ENCODE peak calls at places on chromosomes 11 and 22, in eight cellular contexts. One of them, this sample, is unnamed.

GRCh38 chr11:72358461-72359405 is 75.6 kb downstream of the CLPB start:
- DNase-seq in cardiac muscle cell: no peak
- DNase-seq in sigmoid colon: no peak
- DNase-seq in upper lobe of left lung: no peak
- DNase-seq in GM23338: no peak
- DNase-seq in testis: no peak
- DNase-seq in astrocyte: no peak
- DNase-seq in stomach: no peak
- DNase-seq in this sample: no peak

GRCh38 chr11:13114566-13115465 is 105.7 kb downstream of the RASSF10 start:
- DNase-seq in cardiac muscle cell: peak; percentile 49
- DNase-seq in sigmoid colon: no peak
- DNase-seq in upper lobe of left lung: no peak
- DNase-seq in GM23338: peak; percentile 69
- DNase-seq in testis: peak; percentile 55
- DNase-seq in astrocyte: no peak
- DNase-seq in stomach: peak; percentile 50
- DNase-seq in this sample: no peak

GRCh38 chr22:29541845-29542244 is 11.7 kb downstream of the THOC5 start:
- DNase-seq in cardiac muscle cell: no peak
- DNase-seq in sigmoid colon: no peak
- DNase-seq in upper lobe of left lung: no peak
- DNase-seq in GM23338: no peak
- DNase-seq in testis: no peak
- DNase-seq in astrocyte: no peak
- DNase-seq in stomach: no peak
- DNase-seq in this sample: no peak

GRCh38 chr11:73308963-73309960 is 1.2 kb downstream of the ARHGEF17 start:
- DNase-seq in cardiac muscle cell: peak; percentile 96
- DNase-seq in sigmoid colon: peak; percentile 98
- DNase-seq in upper lobe of left lung: peak; percentile 94
- DNase-seq in GM23338: peak; percentile 96
- DNase-seq in testis: peak; percentile 84
- DNase-seq in astrocyte: peak; percentile 95
- DNase-seq in stomach: peak; percentile 91
- DNase-seq in this sample: peak; percentile 78

GRCh38 chr11:2385156-2386151 is 8.3 kb downstream of the CD81 start:
- DNase-seq in cardiac muscle cell: no peak
- DNase-seq in sigmoid colon: no peak
- DNase-seq in upper lobe of left lung: peak; percentile 79
- DNase-seq in GM23338: no peak
- DNase-seq in testis: no peak
- DNase-seq in astrocyte: no peak
- DNase-seq in stomach: no peak
- DNase-seq in this sample: no peak

GRCh38 chr11:74418509-74418895 is 20.3 kb upstream of the PGM2L1 start:
- DNase-seq in cardiac muscle cell: no peak
- DNase-seq in sigmoid colon: no peak
- DNase-seq in upper lobe of left lung: no peak
- DNase-seq in GM23338: no peak
- DNase-seq in testis: no peak
- DNase-seq in astrocyte: peak; percentile 90
- DNase-seq in stomach: no peak
- DNase-seq in this sample: peak; percentile 93

GRCh38 chr11:27592111-27592780 is 85.7 kb upstream of the LIN7C start:
- DNase-seq in cardiac muscle cell: no peak
- DNase-seq in sigmoid colon: no peak
- DNase-seq in upper lobe of left lung: no peak
- DNase-seq in GM23338: no peak
- DNase-seq in testis: no peak
- DNase-seq in astrocyte: peak; percentile 82
- DNase-seq in stomach: no peak
- DNase-seq in this sample: no peak

GRCh38 chr22:28788601-28789000 is 11.8 kb downstream of the XBP1 start:
- DNase-seq in cardiac muscle cell: no peak
- DNase-seq in sigmoid colon: no peak
- DNase-seq in upper lobe of left lung: no peak
- DNase-seq in GM23338: no peak
- DNase-seq in testis: no peak
- DNase-seq in astrocyte: no peak
- DNase-seq in stomach: no peak
- DNase-seq in this sample: no peak

GRCh38 chr11:122095950-122096942 is 19.8 kb downstream of the BLID start:
- DNase-seq in cardiac muscle cell: no peak
- DNase-seq in sigmoid colon: no peak
- DNase-seq in upper lobe of left lung: no peak
- DNase-seq in GM23338: no peak
- DNase-seq in testis: no peak
- DNase-seq in astrocyte: peak; percentile 92
- DNase-seq in stomach: no peak
- DNase-seq in this sample: no peak

GRCh38 chr11:4580124-4580523 is 1.4 kb upstream of the OR52I2 start:
- DNase-seq in cardiac muscle cell: no peak
- DNase-seq in sigmoid colon: no peak
- DNase-seq in upper lobe of left lung: no peak
- DNase-seq in GM23338: no peak
- DNase-seq in testis: no peak
- DNase-seq in astrocyte: no peak
- DNase-seq in stomach: no peak
- DNase-seq in this sample: no peak

GRCh38 chr11:2265396-2265795 is 5.0 kb downstream of the ASCL2 start:
- DNase-seq in cardiac muscle cell: no peak
- DNase-seq in sigmoid colon: no peak
- DNase-seq in upper lobe of left lung: no peak
- DNase-seq in GM23338: no peak
- DNase-seq in testis: peak; percentile 17
- DNase-seq in astrocyte: no peak
- DNase-seq in stomach: peak; percentile 27
- DNase-seq in this sample: no peak

GRCh38 chr11:64294665-64295289 is 3.7 kb downstream of the KCNK4 start:
- DNase-seq in cardiac muscle cell: no peak
- DNase-seq in sigmoid colon: no peak
- DNase-seq in upper lobe of left lung: no peak
- DNase-seq in GM23338: no peak
- DNase-seq in testis: no peak
- DNase-seq in astrocyte: peak; percentile 22
- DNase-seq in stomach: no peak
- DNase-seq in this sample: no peak

GRCh38 chr22:43848366-43849171 is 13.7 kb downstream of the SULT4A1 start:
- DNase-seq in cardiac muscle cell: peak; percentile 72
- DNase-seq in sigmoid colon: peak; percentile 43
- DNase-seq in upper lobe of left lung: peak; percentile 45
- DNase-seq in GM23338: peak; percentile 57
- DNase-seq in testis: peak; percentile 44
- DNase-seq in astrocyte: peak; percentile 10
- DNase-seq in stomach: no peak
- DNase-seq in this sample: peak; percentile 8

GRCh38 chr11:87878373-87878779 is 296.9 kb downstream of the RAB38 start:
- DNase-seq in cardiac muscle cell: peak; percentile 36
- DNase-seq in sigmoid colon: no peak
- DNase-seq in upper lobe of left lung: no peak
- DNase-seq in GM23338: peak; percentile 63
- DNase-seq in testis: peak; percentile 58
- DNase-seq in astrocyte: peak; percentile 27
- DNase-seq in stomach: no peak
- DNase-seq in this sample: peak; percentile 57

GRCh38 chr22:43094085-43094484 is 4.9 kb upstream of the TTLL1 start:
- DNase-seq in cardiac muscle cell: no peak
- DNase-seq in sigmoid colon: no peak
- DNase-seq in upper lobe of left lung: no peak
- DNase-seq in GM23338: no peak
- DNase-seq in testis: peak; percentile 20
- DNase-seq in astrocyte: no peak
- DNase-seq in stomach: peak; percentile 53
- DNase-seq in this sample: peak; percentile 78

GRCh38 chr22:46696225-46696518 is 41.9 kb downstream of the CERK start:
- DNase-seq in cardiac muscle cell: no peak
- DNase-seq in sigmoid colon: peak; percentile 63
- DNase-seq in upper lobe of left lung: peak; percentile 78
- DNase-seq in GM23338: no peak
- DNase-seq in testis: no peak
- DNase-seq in astrocyte: no peak
- DNase-seq in stomach: peak; percentile 39
- DNase-seq in this sample: no peak

DNA sequence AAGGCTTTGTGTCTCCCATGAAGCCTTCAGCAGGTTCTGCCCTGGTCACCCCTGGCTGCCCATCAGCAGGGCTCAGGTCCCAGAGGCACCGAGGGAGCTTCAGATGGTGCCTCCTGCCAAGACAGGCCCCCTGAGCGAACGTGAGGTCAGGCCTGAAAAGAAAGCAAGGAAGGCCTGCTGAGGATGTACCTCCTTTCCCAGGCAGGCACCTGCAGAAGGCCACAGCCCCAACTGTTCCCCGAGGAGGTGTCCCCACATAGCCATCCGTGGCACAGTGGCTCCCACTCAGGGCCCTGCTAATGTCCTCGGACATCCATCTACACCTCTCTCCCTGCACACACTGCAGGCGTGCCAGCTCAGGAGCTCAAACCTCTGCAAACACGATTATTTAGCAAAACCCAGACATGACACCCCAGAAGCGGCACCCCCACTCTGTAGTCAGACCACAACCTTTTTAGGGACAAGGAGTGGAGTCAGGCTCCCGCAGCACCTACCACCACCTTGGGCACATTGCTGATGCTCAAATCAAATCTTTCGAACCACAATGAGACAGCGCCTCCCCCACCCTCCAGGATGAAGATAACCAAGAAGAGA is 36.9 kb downstream of the SHANK2 start:
- DNase-seq in cardiac muscle cell: no peak
- DNase-seq in sigmoid colon: peak; percentile 41
- DNase-seq in upper lobe of left lung: no peak
- DNase-seq in GM23338: no peak
- DNase-seq in testis: no peak
- DNase-seq in astrocyte: no peak
- DNase-seq in stomach: no peak
- DNase-seq in this sample: no peak
- TF ChIP-seq CTCF in cardiac muscle cell: no peak
- TF ChIP-seq CTCF in sigmoid colon: no peak
- TF ChIP-seq CTCF in upper lobe of left lung: no peak
- TF ChIP-seq CTCF in GM23338: no peak
- TF ChIP-seq CTCF in testis: no peak
- TF ChIP-seq CTCF in astrocyte: no peak
- TF ChIP-seq CTCF in stomach: no peak
- TF ChIP-seq CTCF in this sample: no peak

DNA sequence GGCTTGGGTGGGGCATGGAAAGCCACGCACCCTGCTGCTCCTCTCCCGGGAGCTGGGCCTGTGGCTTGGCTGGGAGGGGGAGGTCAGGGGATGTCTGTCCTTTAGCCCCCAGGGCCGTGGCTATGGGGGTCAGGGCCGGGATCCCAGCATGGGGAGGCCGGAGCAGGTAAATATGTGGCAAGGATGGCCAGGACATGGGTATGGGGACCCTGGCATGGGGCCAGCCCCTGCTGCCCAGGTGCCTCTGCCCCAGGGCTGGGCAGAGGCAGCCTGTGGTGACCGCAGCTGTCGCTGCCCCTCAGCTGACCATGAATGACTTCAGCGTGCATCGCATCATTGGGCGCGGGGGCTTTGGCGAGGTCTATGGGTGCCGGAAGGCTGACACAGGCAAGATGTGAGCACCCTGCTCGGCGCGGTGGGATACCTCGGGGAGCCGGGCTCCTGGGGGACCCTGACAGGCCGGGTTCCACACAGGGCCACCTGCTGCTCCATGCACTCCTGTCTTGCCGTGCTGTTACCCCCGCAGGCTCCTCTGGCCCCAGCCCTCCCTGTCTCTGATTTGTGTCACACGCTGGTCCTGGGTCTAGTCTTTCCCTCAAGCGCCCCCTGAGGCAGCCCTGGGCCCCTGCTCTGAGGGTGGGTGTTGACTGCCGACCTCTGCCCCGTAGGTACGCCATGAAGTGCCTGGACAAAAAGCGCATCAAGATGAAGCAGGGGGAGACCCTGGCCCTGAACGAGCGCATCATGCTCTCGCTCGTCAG is 8.1 kb upstream of the ANKRD13D start:
- DNase-seq in cardiac muscle cell: no peak
- DNase-seq in sigmoid colon: peak; percentile 63
- DNase-seq in upper lobe of left lung: peak; percentile 69
- DNase-seq in GM23338: no peak
- DNase-seq in testis: no peak
- DNase-seq in astrocyte: no peak
- DNase-seq in stomach: no peak
- DNase-seq in this sample: no peak
- H3K36me3 ChIP-seq in cardiac muscle cell: peaks cover 34% of the 10 kb centered on the region
- H3K36me3 ChIP-seq in sigmoid colon: peaks cover 66% of the 10 kb centered on the region
- H3K36me3 ChIP-seq in upper lobe of left lung: peaks cover 73% of the 10 kb centered on the region
- H3K36me3 ChIP-seq in GM23338: peaks cover 7% of the 10 kb centered on the region
- H3K36me3 ChIP-seq in testis: no peaks in the 10 kb centered on the region
- H3K36me3 ChIP-seq in astrocyte: peaks cover 11% of the 10 kb centered on the region
- H3K36me3 ChIP-seq in stomach: peaks cover 80% of the 10 kb centered on the region
- H3K36me3 ChIP-seq in this sample: peaks cover 56% of the 10 kb centered on the region

GRCh38 chr11:8808226-8808585 is 102.8 kb upstream of the AKIP1 start:
- DNase-seq in cardiac muscle cell: peak; percentile 24
- DNase-seq in sigmoid colon: no peak
- DNase-seq in upper lobe of left lung: no peak
- DNase-seq in GM23338: no peak
- DNase-seq in testis: no peak
- DNase-seq in astrocyte: no peak
- DNase-seq in stomach: no peak
- DNase-seq in this sample: no peak
- H3K4me3 ChIP-seq in cardiac muscle cell: no peak overlapping the region
- H3K4me3 ChIP-seq in sigmoid colon: peak overlapping the region; percentile 83
- H3K4me3 ChIP-seq in upper lobe of left lung: peak overlapping the region; percentile 62
- H3K4me3 ChIP-seq in GM23338: no peak overlapping the region
- H3K4me3 ChIP-seq in testis: peak overlapping the region; percentile 61
- H3K4me3 ChIP-seq in astrocyte: peak overlapping the region; percentile 73
- H3K4me3 ChIP-seq in stomach: peak overlapping the region; percentile 66
- H3K4me3 ChIP-seq in this sample: peak overlapping the region; percentile 9

DNA sequence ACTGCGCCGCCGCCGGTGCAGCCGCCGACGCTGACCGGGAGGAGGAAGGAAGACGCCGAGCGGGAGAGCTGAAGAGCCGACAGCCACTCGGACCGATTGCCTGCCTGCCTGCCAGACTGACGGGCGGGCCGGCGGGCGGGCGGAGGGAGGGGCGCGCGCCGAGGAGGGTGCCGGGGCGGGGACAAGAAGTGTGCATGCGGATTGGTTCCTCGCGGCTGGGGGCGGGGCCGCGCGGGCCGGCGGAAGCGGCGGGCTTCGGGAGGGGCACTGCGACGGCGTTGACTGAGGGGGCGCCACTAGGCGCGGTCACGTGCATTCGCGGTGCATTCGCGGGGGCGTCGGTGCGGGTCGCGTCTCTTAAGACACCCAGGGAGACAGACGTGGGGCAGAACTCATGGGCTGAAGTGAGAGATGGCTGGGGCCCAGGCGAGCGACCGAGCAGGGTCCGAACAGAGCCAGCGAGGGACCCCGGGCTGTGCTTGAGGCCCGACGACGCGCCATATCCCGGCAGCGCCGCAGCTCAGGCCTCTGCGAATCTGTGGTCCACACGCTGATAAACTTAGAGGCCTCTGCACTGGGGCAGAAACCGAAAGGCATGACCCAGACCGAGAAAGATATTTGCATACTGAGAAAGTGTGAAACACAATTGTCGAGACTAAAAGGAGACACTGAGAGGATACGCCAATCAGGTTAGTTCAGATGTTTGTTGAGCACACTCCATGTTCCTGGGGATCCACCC is at the start of gene MAPK1:
- DNase-seq in cardiac muscle cell: peak; percentile 92
- DNase-seq in sigmoid colon: peak; percentile 96
- DNase-seq in upper lobe of left lung: peak; percentile 99
- DNase-seq in GM23338: peak; percentile 94
- DNase-seq in testis: peak; percentile 96
- DNase-seq in astrocyte: peak; percentile 72
- DNase-seq in stomach: peak; percentile 93
- DNase-seq in this sample: peak; percentile 59
- TF ChIP-seq CTCF in cardiac muscle cell: no peak
- TF ChIP-seq CTCF in sigmoid colon: no peak
- TF ChIP-seq CTCF in upper lobe of left lung: peak; percentile 48
- TF ChIP-seq CTCF in GM23338: peak; percentile 43
- TF ChIP-seq CTCF in testis: no peak
- TF ChIP-seq CTCF in astrocyte: no peak
- TF ChIP-seq CTCF in stomach: no peak
- TF ChIP-seq CTCF in this sample: peak; percentile 31

GRCh38 chr22:38228873-38229740 is 27.3 kb downstream of the MAFF start:
- DNase-seq in cardiac muscle cell: no peak
- DNase-seq in sigmoid colon: no peak
- DNase-seq in upper lobe of left lung: no peak
- DNase-seq in GM23338: no peak
- DNase-seq in testis: peak; percentile 37
- DNase-seq in astrocyte: peak; percentile 59
- DNase-seq in stomach: peak; percentile 80
- DNase-seq in this sample: peak; percentile 88
- H3K36me3 ChIP-seq in cardiac muscle cell: peaks cover 11% of the 10 kb centered on the region
- H3K36me3 ChIP-seq in sigmoid colon: peaks cover 28% of the 10 kb centered on the region
- H3K36me3 ChIP-seq in upper lobe of left lung: peaks cover 71% of the 10 kb centered on the region
- H3K36me3 ChIP-seq in GM23338: peaks cover 5% of the 10 kb centered on the region
- H3K36me3 ChIP-seq in testis: no peaks in the 10 kb centered on the region
- H3K36me3 ChIP-seq in astrocyte: peaks cover 31% of the 10 kb centered on the region
- H3K36me3 ChIP-seq in stomach: peaks cover 91% of the 10 kb centered on the region
- H3K36me3 ChIP-seq in this sample: peaks cover 30% of the 10 kb centered on the region

This sample was measured in bronchial epithelial cell.